ENCODE peak calls at places on chromosomes 3 and 15, in nine cellular contexts. S is BJ, M is body of pancreas, U is fibroblast of pulmonary artery, Q is gastrocnemius medialis, N is GM06990, F is choroid plexus epithelial cell, O is H7, V is sigmoid colon. Z is an unnamed sample.

GRCh38 chr15:81146006-81146405 is 11.9 kb downstream of the CFAP161 start:
- DNase-seq in S (no peak), M (no peak), U (no peak), Q (no peak), N (no peak), F (no peak), O (no peak), V (no peak), Z (no peak)

GRCh38 chr3:4772171-4772804 is 206.9 kb upstream of the BHLHE40 start:
- DNase-seq in S (peak), M (peak), U (peak), Q (peak), N (no peak), F (peak), O (no peak), V (peak), Z (peak)

GRCh38 chr3:85189731-85190130 is 230.9 kb downstream of the CADM2 start:
- DNase-seq in S (no peak), M (no peak), U (no peak), Q (no peak), N (no peak), F (no peak), O (no peak), V (no peak), Z (no peak)

GRCh38 chr3:177451940-177452484 is 254.7 kb upstream of the TBL1XR1 start:
- DNase-seq in S (no peak), M (no peak), U (peak), Q (no peak), N (no peak), F (peak), O (no peak), V (no peak), Z (no peak)

GRCh38 chr15:70252056-70252935 is 154.6 kb upstream of the TLE3 start:
- DNase-seq in S (no peak), M (no peak), U (no peak), Q (no peak), N (no peak), F (no peak), O (peak), V (peak), Z (no peak)

GRCh38 chr3:38493019-38493418 is 3.1 kb upstream of the EXOG start:
- DNase-seq in S (no peak), M (no peak), U (peak), Q (no peak), N (no peak), F (peak), O (no peak), V (no peak), Z (no peak)

GRCh38 chr3:97232635-97233034 is 418.2 kb downstream of the EPHA6 start:
- DNase-seq in S (no peak), M (peak), U (no peak), Q (no peak), N (no peak), F (no peak), O (no peak), V (peak), Z (peak)

GRCh38 chr15:52392008-52392687 is 96.5 kb upstream of the MYO5C start:
- DNase-seq in S (peak), M (no peak), U (peak), Q (no peak), N (no peak), F (peak), O (peak), V (no peak), Z (no peak)

GRCh38 chr15:67157779-67158366 is 92.5 kb downstream of the SMAD3 start:
- DNase-seq in S (no peak), M (no peak), U (no peak), Q (no peak), N (no peak), F (no peak), O (no peak), V (peak), Z (no peak)

GRCh38 chr3:175861916-175862315 is 1002.8 kb downstream of the NAALADL2 start:
- DNase-seq in S (no peak), M (no peak), U (peak), Q (no peak), N (no peak), F (no peak), O (no peak), V (no peak), Z (no peak)

GRCh38 chr3:99741588-99741987 is 76.1 kb upstream of the CMSS1 start:
- DNase-seq in S (no peak), M (no peak), U (no peak), Q (no peak), N (no peak), F (peak), O (no peak), V (no peak), Z (no peak)

GRCh38 chr3:153158961-153159735 is 2.9 kb upstream of the RAP2B start:
- DNase-seq in S (no peak), M (no peak), U (no peak), Q (no peak), N (no peak), F (no peak), O (no peak), V (no peak), Z (no peak)

GRCh38 chr15:24861014-24861690 is 93.6 kb upstream of the SNRPN start:
- DNase-seq in S (no peak), M (no peak), U (no peak), Q (no peak), N (no peak), F (no peak), O (no peak), V (no peak), Z (no peak)

GRCh38 chr15:24858737-24859601 is 95.8 kb upstream of the SNRPN start:
- DNase-seq in S (no peak), M (no peak), U (no peak), Q (no peak), N (no peak), F (no peak), O (no peak), V (no peak), Z (no peak)

GRCh38 chr15:24857094-24857437 is 97.7 kb upstream of the SNRPN start:
- DNase-seq in S (no peak), M (no peak), U (no peak), Q (no peak), N (no peak), F (no peak), O (no peak), V (no peak), Z (peak)

GRCh38 chr15:24856397-24857093 is 98.2 kb upstream of the SNRPN start:
- DNase-seq in S (no peak), M (no peak), U (peak), Q (no peak), N (no peak), F (no peak), O (peak), V (no peak), Z (no peak)

GRCh38 chr15:24857777-24858176 is 97.0 kb upstream of the SNRPN start:
- DNase-seq in S (no peak), M (no peak), U (no peak), Q (no peak), N (no peak), F (no peak), O (no peak), V (no peak), Z (no peak)
- H3K4me3 ChIP-seq in S (no peak), M (no peak), U (no peak), Q (no peak), N (no peak), F (no peak), O (no peak), V (no peak), Z (no peak)

GRCh38 chr3:159911664-159912037 is 77.0 kb upstream of the IL12A start:
- DNase-seq in S (no peak), M (no peak), U (no peak), Q (no peak), N (no peak), F (no peak), O (no peak), V (no peak), Z (no peak)
- H3K4me3 ChIP-seq in S (no peak), M (no peak), U (no peak), Q (peak), N (peak), F (no peak), O (no peak), V (peak), Z (no peak)

GRCh38 chr15:62445244-62445643 is 280.2 kb upstream of the C2CD4B start:
- DNase-seq in S (no peak), M (no peak), U (no peak), Q (no peak), N (no peak), F (no peak), O (no peak), V (no peak), Z (no peak)
- H3K4me3 ChIP-seq in S (no peak), M (no peak), U (no peak), Q (no peak), N (no peak), F (no peak), O (no peak), V (no peak), Z (no peak)

GRCh38 chr15:72197460-72198409 is at the start of gene GRAMD2A:
- DNase-seq in S (no peak), M (no peak), U (peak), Q (no peak), N (peak), F (peak), O (peak), V (no peak), Z (no peak)
- H3K4me3 ChIP-seq in S (peak), M (no peak), U (peak), Q (peak), N (no peak), F (peak), O (peak), V (peak), Z (no peak)

GRCh38 chr15:38748710-38749109 is 184.1 kb upstream of the RASGRP1 start:
- DNase-seq in S (no peak), M (no peak), U (no peak), Q (no peak), N (no peak), F (no peak), O (no peak), V (no peak), Z (no peak)
- H3K4me3 ChIP-seq in S (no peak), M (no peak), U (no peak), Q (no peak), N (no peak), F (no peak), O (no peak), V (no peak), Z (no peak)

DNA sequence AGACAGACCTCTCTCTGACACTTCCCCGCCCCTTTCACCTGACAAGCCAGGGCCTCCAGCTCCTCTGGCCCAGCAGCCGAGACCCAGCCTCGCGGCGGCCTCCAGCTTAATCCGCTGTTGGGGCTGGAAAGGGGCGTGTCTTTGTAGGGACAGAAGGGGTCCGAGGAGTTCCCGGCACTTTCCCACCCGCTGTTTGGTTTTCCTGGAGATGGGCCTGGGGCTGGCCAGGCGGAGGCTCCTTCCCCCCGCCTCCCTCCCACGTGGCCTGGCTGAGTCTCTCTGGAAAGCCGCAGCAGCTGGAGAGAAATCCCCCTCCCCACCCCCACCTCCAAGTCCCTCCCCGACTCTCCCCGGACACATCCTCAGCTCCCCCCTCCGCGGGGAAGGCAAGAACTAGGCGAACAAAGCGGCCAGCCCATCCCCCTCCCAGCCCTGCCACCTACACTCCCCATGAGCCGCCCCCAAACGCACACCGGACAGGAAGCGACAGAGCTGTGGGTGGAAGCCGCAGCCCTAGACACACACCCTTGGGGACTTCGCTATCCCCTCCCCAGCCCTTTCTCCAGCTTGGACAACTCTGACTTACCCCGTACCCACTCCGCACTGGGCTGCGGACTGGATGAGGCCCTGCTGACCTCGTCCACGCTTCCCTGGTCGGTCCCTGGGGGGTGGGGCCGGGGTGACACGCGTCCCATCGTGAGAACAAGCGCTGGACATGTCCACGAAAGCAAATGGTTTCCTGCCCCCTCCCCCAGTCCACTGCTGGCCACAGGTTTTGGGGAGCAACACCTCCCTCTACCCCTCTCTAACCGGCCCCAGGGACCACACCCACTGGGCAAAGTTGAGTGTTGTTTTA is 1.2 kb downstream of the IGDCC4 start:
- DNase-seq in S (no peak), M (peak), U (no peak), Q (peak), N (peak), F (peak), O (peak), V (peak), Z (no peak)
- H3K4me3 ChIP-seq in S (peak), M (peak), U (peak), Q (peak), N (peak), F (peak), O (peak), V (peak), Z (no peak)

GRCh38 chr3:29382399-29382798 is 101.5 kb downstream of the RBMS3 start:
- DNase-seq in S (no peak), M (no peak), U (peak), Q (no peak), N (no peak), F (peak), O (no peak), V (peak), Z (no peak)
- H3K4me3 ChIP-seq in S (no peak), M (no peak), U (no peak), Q (no peak), N (no peak), F (no peak), O (no peak), V (no peak), Z (no peak)

GRCh38 chr3:127438951-127439350 is 151.1 kb upstream of the PRR20G start:
- DNase-seq in S (no peak), M (no peak), U (no peak), Q (no peak), N (no peak), F (no peak), O (no peak), V (peak), Z (no peak)

GRCh38 chr3:127439621-127440020 is 150.9 kb downstream of the TPRA1 start:
- DNase-seq in S (no peak), M (no peak), U (no peak), Q (no peak), N (no peak), F (no peak), O (no peak), V (peak), Z (no peak)

GRCh38 chr3:127441764-127442163 is 148.8 kb downstream of the TPRA1 start:
- DNase-seq in S (no peak), M (no peak), U (no peak), Q (no peak), N (no peak), F (no peak), O (no peak), V (peak), Z (no peak)

GRCh38 chr3:127438371-127438770 is 150.5 kb upstream of the PRR20G start:
- DNase-seq in S (no peak), M (no peak), U (no peak), Q (no peak), N (no peak), F (no peak), O (no peak), V (peak), Z (no peak)

DNA sequence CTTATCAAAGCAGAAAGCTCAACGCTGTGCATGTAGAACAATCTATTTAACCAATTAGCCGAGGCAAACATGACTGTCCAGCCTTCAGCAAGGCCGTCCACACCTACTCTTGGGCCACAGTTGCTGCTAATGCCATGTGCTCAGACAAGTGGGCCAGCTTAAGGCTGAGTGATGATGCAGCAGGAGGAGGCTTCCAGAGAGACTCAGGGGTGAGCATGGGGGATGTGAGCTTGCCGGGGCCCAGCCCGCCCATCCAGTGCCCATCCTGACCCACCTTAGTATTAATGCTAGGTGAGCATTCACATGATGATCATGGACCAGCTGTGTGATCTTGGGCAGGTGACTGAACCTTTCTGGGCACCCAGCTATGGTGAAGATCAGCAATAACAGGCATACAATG is 150.1 kb downstream of the TPRA1 start:
- DNase-seq in S (no peak), M (no peak), U (no peak), Q (no peak), N (no peak), F (no peak), O (no peak), V (peak), Z (no peak)
- H3K4me3 ChIP-seq in S (no peak), M (no peak), U (no peak), Q (no peak), N (no peak), F (no peak), O (no peak), V (no peak), Z (no peak)

DNA sequence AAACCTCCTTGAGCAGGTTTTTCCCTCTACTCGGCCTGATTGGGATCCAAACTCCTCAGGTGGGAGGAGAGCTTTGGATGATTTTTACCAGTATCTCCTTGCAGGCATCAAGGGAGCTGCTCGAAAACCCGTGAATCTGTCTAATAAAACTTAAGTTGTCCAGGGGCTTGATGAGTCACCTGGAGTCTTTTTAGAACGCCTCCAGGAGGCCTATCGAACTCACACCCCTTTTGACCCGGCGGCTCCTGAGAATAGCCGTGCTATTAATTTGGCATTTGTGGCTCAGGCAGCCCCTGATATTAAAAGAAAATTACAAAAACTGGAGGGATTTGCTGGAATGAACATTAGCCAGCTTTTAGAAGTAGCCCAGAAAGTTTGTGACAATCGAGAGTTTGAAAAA is 41.6 kb downstream of the ZBTB11 start:
- DNase-seq in S (no peak), M (no peak), U (no peak), Q (no peak), N (no peak), F (no peak), O (no peak), V (no peak), Z (no peak)
- H3K4me3 ChIP-seq in S (no peak), M (no peak), U (no peak), Q (no peak), N (no peak), F (no peak), O (no peak), V (no peak), Z (no peak)

DNA sequence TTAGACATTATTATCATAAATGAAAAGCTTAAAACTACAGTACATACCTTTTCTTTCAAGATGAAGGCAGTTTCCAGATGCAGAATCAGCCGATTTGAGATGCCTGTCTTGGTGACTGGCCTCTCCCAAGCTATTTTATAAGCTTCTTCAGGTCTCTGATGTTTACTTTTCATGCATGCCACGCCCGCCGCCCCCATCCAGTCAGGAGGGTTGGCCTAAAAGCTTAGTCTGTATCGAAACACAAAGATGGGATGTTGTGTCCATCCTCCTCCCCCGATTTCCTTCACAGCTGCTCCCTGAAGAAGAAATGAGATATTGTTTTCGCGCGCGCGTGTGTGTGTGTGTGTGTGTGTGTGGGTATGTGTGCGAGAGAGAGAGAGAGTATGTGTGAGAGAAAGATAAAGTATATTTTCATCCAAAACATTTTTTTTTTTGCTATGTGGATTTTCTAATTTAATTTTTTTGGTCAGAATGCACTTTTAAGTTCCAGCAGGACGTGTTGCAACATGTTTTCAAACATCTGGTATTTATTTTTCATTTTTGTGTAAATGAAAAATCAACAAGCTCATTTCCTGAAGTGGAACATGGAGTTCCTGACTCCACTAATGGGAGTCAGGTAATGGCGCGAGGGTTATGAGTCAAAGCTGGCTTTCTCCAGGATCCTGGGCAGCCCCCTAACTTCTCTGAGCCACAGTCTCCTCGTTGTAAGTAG is at the start of gene APOD:
- DNase-seq in S (no peak), M (peak), U (peak), Q (peak), N (no peak), F (peak), O (no peak), V (peak), Z (peak)
- H3K4me3 ChIP-seq in S (peak), M (no peak), U (peak), Q (peak), N (no peak), F (peak), O (no peak), V (peak), Z (no peak)

Z was measured in LNCaP clone FGC.